ENCODE peak calls at places on chromosome 16, in seven cellular contexts. One of them, this sample, is unnamed.

GRCh38 chr16:83689385-83689831 is 118.4 kb upstream of the HSBP1 start:
- DNase-seq in HT1080: peak
- DNase-seq in NCI-H1105: no peak
- DNase-seq in HFFc6: peak
- DNase-seq in left lung: no peak
- DNase-seq in A549: no peak
- DNase-seq in thoracic aorta: peak
- DNase-seq in this sample: peak

GRCh38 chr16:10601444-10602401 is 21.3 kb upstream of the EMP2 start:
- DNase-seq in A549: peak
- DNase-seq in thoracic aorta: no peak
- DNase-seq in HFFc6: no peak
- DNase-seq in left lung: no peak
- DNase-seq in HT1080: no peak
- DNase-seq in NCI-H1105: no peak
- DNase-seq in this sample: no peak

GRCh38 chr16:5928476-5929055 is 831.0 kb upstream of the EEF2KMT start:
- DNase-seq in HFFc6: no peak
- DNase-seq in NCI-H1105: no peak
- DNase-seq in HT1080: no peak
- DNase-seq in thoracic aorta: no peak
- DNase-seq in A549: no peak
- DNase-seq in left lung: no peak
- DNase-seq in this sample: no peak

GRCh38 chr16:1512174-1512573 is 19.0 kb downstream of the TELO2 start:
- DNase-seq in A549: no peak
- DNase-seq in left lung: no peak
- DNase-seq in NCI-H1105: no peak
- DNase-seq in HT1080: no peak
- DNase-seq in HFFc6: no peak
- DNase-seq in thoracic aorta: no peak
- DNase-seq in this sample: no peak

GRCh38 chr16:11010576-11011221 is 66.3 kb downstream of the CLEC16A start:
- DNase-seq in HT1080: no peak
- DNase-seq in thoracic aorta: no peak
- DNase-seq in left lung: no peak
- DNase-seq in NCI-H1105: no peak
- DNase-seq in HFFc6: no peak
- DNase-seq in A549: no peak
- DNase-seq in this sample: no peak

GRCh38 chr16:58970775-58971174 is 236.7 kb upstream of the GOT2 start:
- DNase-seq in A549: no peak
- DNase-seq in HFFc6: peak
- DNase-seq in NCI-H1105: no peak
- DNase-seq in left lung: no peak
- DNase-seq in thoracic aorta: no peak
- DNase-seq in HT1080: peak
- DNase-seq in this sample: no peak

GRCh38 chr16:1125471-1125870 is 27.4 kb upstream of the CACNA1H start:
- DNase-seq in thoracic aorta: no peak
- DNase-seq in HT1080: no peak
- DNase-seq in HFFc6: peak
- DNase-seq in NCI-H1105: no peak
- DNase-seq in A549: peak
- DNase-seq in left lung: no peak
- DNase-seq in this sample: no peak

GRCh38 chr16:11107781-11108465 is 148.1 kb downstream of the SOCS1 start:
- DNase-seq in thoracic aorta: no peak
- DNase-seq in A549: no peak
- DNase-seq in HT1080: peak
- DNase-seq in left lung: no peak
- DNase-seq in NCI-H1105: no peak
- DNase-seq in HFFc6: peak
- DNase-seq in this sample: no peak

GRCh38 chr16:31221357-31222160 is 4.6 kb upstream of the PYDC1 start:
- DNase-seq in HFFc6: no peak
- DNase-seq in HT1080: peak
- DNase-seq in thoracic aorta: no peak
- DNase-seq in left lung: no peak
- DNase-seq in NCI-H1105: no peak
- DNase-seq in A549: no peak
- DNase-seq in this sample: no peak

GRCh38 chr16:8703693-8704092 is 29.3 kb downstream of the ABAT start:
- DNase-seq in left lung: no peak
- DNase-seq in NCI-H1105: no peak
- DNase-seq in HT1080: no peak
- DNase-seq in thoracic aorta: no peak
- DNase-seq in HFFc6: no peak
- DNase-seq in A549: no peak
- DNase-seq in this sample: no peak

GRCh38 chr16:70601576-70602575 is 44.5 kb upstream of the IL34 start:
- DNase-seq in HT1080: no peak
- DNase-seq in A549: no peak
- DNase-seq in left lung: no peak
- DNase-seq in NCI-H1105: no peak
- DNase-seq in HFFc6: no peak
- DNase-seq in thoracic aorta: no peak
- DNase-seq in this sample: no peak

GRCh38 chr16:55035037-55035436 is 104.4 kb downstream of the IRX5 start:
- DNase-seq in thoracic aorta: no peak
- DNase-seq in left lung: no peak
- DNase-seq in HFFc6: no peak
- DNase-seq in HT1080: peak
- DNase-seq in A549: peak
- DNase-seq in NCI-H1105: peak
- DNase-seq in this sample: no peak

GRCh38 chr16:7344806-7345416 is 12.3 kb downstream of the RBFOX1 start:
- DNase-seq in NCI-H1105: no peak
- DNase-seq in A549: no peak
- DNase-seq in HT1080: no peak
- DNase-seq in thoracic aorta: no peak
- DNase-seq in left lung: no peak
- DNase-seq in HFFc6: no peak
- DNase-seq in this sample: no peak

GRCh38 chr16:87389245-87389644 is 2.9 kb upstream of the MAP1LC3B start:
- DNase-seq in NCI-H1105: no peak
- DNase-seq in A549: no peak
- DNase-seq in thoracic aorta: no peak
- DNase-seq in left lung: no peak
- DNase-seq in HFFc6: no peak
- DNase-seq in HT1080: no peak
- DNase-seq in this sample: no peak

GRCh38 chr16:48535831-48536599 is 74.0 kb downstream of the N4BP1 start:
- DNase-seq in A549: no peak
- DNase-seq in HT1080: no peak
- DNase-seq in thoracic aorta: no peak
- DNase-seq in HFFc6: no peak
- DNase-seq in NCI-H1105: peak
- DNase-seq in left lung: peak
- DNase-seq in this sample: peak

GRCh38 chr16:16042076-16042475 is 92.7 kb downstream of the ABCC1 start:
- DNase-seq in A549: no peak
- DNase-seq in thoracic aorta: peak
- DNase-seq in HT1080: peak
- DNase-seq in HFFc6: peak
- DNase-seq in left lung: no peak
- DNase-seq in NCI-H1105: no peak
- DNase-seq in this sample: no peak

GRCh38 chr16:799948-800833 is at the start of gene GNG13:
- DNase-seq in NCI-H1105: no peak
- DNase-seq in A549: no peak
- DNase-seq in thoracic aorta: no peak
- DNase-seq in HFFc6: no peak
- DNase-seq in left lung: no peak
- DNase-seq in HT1080: no peak
- DNase-seq in this sample: no peak

GRCh38 chr16:86040496-86040895 is 141.5 kb downstream of the IRF8 start:
- DNase-seq in A549: no peak
- DNase-seq in thoracic aorta: no peak
- DNase-seq in HFFc6: no peak
- DNase-seq in HT1080: no peak
- DNase-seq in left lung: no peak
- DNase-seq in NCI-H1105: no peak
- DNase-seq in this sample: no peak

GRCh38 chr16:58443783-58444182 is 51.5 kb downstream of the GINS3 start:
- DNase-seq in NCI-H1105: no peak
- DNase-seq in HT1080: no peak
- DNase-seq in thoracic aorta: no peak
- DNase-seq in left lung: no peak
- DNase-seq in HFFc6: no peak
- DNase-seq in A549: no peak
- DNase-seq in this sample: no peak

GRCh38 chr16:2969545-2970521 is 685 bp downstream of the PAQR4 start:
- DNase-seq in HT1080: peak
- DNase-seq in HFFc6: peak
- DNase-seq in left lung: peak
- DNase-seq in thoracic aorta: no peak
- DNase-seq in A549: peak
- DNase-seq in NCI-H1105: no peak
- DNase-seq in this sample: no peak

GRCh38 chr16:89971495-89972243 is 23.1 kb downstream of the DEF8 start:
- DNase-seq in NCI-H1105: no peak
- DNase-seq in left lung: peak
- DNase-seq in HFFc6: no peak
- DNase-seq in thoracic aorta: no peak
- DNase-seq in A549: no peak
- DNase-seq in HT1080: no peak
- DNase-seq in this sample: no peak

GRCh38 chr16:70804153-70804728 is 3.3 kb upstream of the VAC14 start:
- DNase-seq in HFFc6: peak
- DNase-seq in left lung: no peak
- DNase-seq in thoracic aorta: no peak
- DNase-seq in NCI-H1105: no peak
- DNase-seq in A549: peak
- DNase-seq in HT1080: peak
- DNase-seq in this sample: no peak

GRCh38 chr16:1481906-1482835 is 6.6 kb downstream of the PTX4 start:
- DNase-seq in HT1080: peak
- DNase-seq in HFFc6: peak
- DNase-seq in NCI-H1105: no peak
- DNase-seq in A549: no peak
- DNase-seq in thoracic aorta: no peak
- DNase-seq in left lung: no peak
- DNase-seq in this sample: no peak

GRCh38 chr16:72111653-72112451 is 18.2 kb downstream of the DHX38 start:
- DNase-seq in left lung: no peak
- DNase-seq in HT1080: no peak
- DNase-seq in HFFc6: no peak
- DNase-seq in A549: no peak
- DNase-seq in NCI-H1105: no peak
- DNase-seq in thoracic aorta: no peak
- DNase-seq in this sample: no peak

GRCh38 chr16:55836158-55836611 is 3.3 kb upstream of the CES1 start:
- DNase-seq in left lung: no peak
- DNase-seq in thoracic aorta: no peak
- DNase-seq in HFFc6: no peak
- DNase-seq in A549: peak
- DNase-seq in HT1080: no peak
- DNase-seq in NCI-H1105: no peak
- DNase-seq in this sample: no peak

GRCh38 chr16:27322858-27323780 is 9.3 kb downstream of the IL4R start:
- DNase-seq in left lung: no peak
- DNase-seq in HFFc6: no peak
- DNase-seq in thoracic aorta: no peak
- DNase-seq in A549: no peak
- DNase-seq in NCI-H1105: no peak
- DNase-seq in HT1080: no peak
- DNase-seq in this sample: no peak

GRCh38 chr16:66426112-66427035 is 721 bp upstream of the BEAN1 start:
- DNase-seq in A549: no peak
- DNase-seq in HT1080: no peak
- DNase-seq in HFFc6: no peak
- DNase-seq in NCI-H1105: no peak
- DNase-seq in thoracic aorta: no peak
- DNase-seq in left lung: no peak
- DNase-seq in this sample: no peak

GRCh38 chr16:88785106-88785924 is at the start of gene PIEZO1:
- DNase-seq in thoracic aorta: no peak
- DNase-seq in HT1080: no peak
- DNase-seq in A549: peak
- DNase-seq in NCI-H1105: no peak
- DNase-seq in HFFc6: peak
- DNase-seq in left lung: peak
- DNase-seq in this sample: no peak

GRCh38 chr16:54873081-54873480 is 57.6 kb upstream of the IRX5 start:
- DNase-seq in thoracic aorta: no peak
- DNase-seq in left lung: no peak
- DNase-seq in HT1080: no peak
- DNase-seq in A549: no peak
- DNase-seq in NCI-H1105: no peak
- DNase-seq in HFFc6: no peak
- DNase-seq in this sample: no peak

GRCh38 chr16:7303014-7303676 is 29.5 kb upstream of the RBFOX1 start:
- DNase-seq in thoracic aorta: no peak
- DNase-seq in A549: no peak
- DNase-seq in NCI-H1105: no peak
- DNase-seq in HFFc6: no peak
- DNase-seq in HT1080: no peak
- DNase-seq in left lung: peak
- DNase-seq in this sample: no peak

GRCh38 chr16:51152691-51153261 is 1.7 kb upstream of the SALL1 start:
- DNase-seq in NCI-H1105: no peak
- DNase-seq in A549: no peak
- DNase-seq in thoracic aorta: no peak
- DNase-seq in HT1080: no peak
- DNase-seq in left lung: no peak
- DNase-seq in HFFc6: peak
- DNase-seq in this sample: no peak

GRCh38 chr16:87324411-87325275 is 7.5 kb upstream of the C16orf95 start:
- DNase-seq in A549: peak
- DNase-seq in NCI-H1105: no peak
- DNase-seq in left lung: peak
- DNase-seq in thoracic aorta: no peak
- DNase-seq in HFFc6: no peak
- DNase-seq in HT1080: no peak
- DNase-seq in this sample: no peak